ENCODE peak calls at places on chromosomes 12 and 14, in five cellular contexts. W, M, P, I and V are unnamed samples.

GRCh38 chr14:82366803-82367202 is 833.1 kb upstream of the SEL1L start:
- DNase-seq in W (no peak), M (no peak), P (no peak), I (no peak), V (no peak)

GRCh38 chr12:4401108-4401507 is 21.6 kb upstream of the FGF23 start:
- DNase-seq in W (no peak), M (no peak), P (no peak), I (no peak), V (no peak)

GRCh38 chr14:68905107-68905895 is 73.8 kb downstream of the ACTN1 start:
- DNase-seq in W (no peak), M (no peak), P (no peak), I (no peak), V (no peak)

GRCh38 chr14:29896354-29896768 is 31.3 kb downstream of the PRKD1 start:
- DNase-seq in W (no peak), M (peak; percentile 15), P (no peak), I (no peak), V (no peak)

GRCh38 chr12:93894391-93895095 is 217.4 kb downstream of the CRADD start:
- DNase-seq in W (no peak), M (no peak), P (no peak), I (no peak), V (peak; percentile 52)

GRCh38 chr12:106903241-106903950 is 52.3 kb upstream of the TMEM263 start:
- DNase-seq in W (peak; percentile 87), M (peak; percentile 33), P (peak; percentile 94), I (peak; percentile 27), V (peak; percentile 33)

GRCh38 chr14:62126885-62127478 is 364.8 kb downstream of the SNAPC1 start:
- DNase-seq in W (peak; percentile 31), M (peak; percentile 27), P (peak; percentile 12), I (no peak), V (peak; percentile 72)

GRCh38 chr12:66596189-66596588 is 82.7 kb downstream of the GRIP1 start:
- DNase-seq in W (no peak), M (no peak), P (no peak), I (no peak), V (peak; percentile 7)

GRCh38 chr12:65490193-65490592 is 211.7 kb downstream of the MSRB3 start:
- DNase-seq in W (no peak), M (no peak), P (no peak), I (no peak), V (no peak)

GRCh38 chr14:32985881-32986280 is 47.2 kb downstream of the NPAS3 start:
- DNase-seq in W (no peak), M (no peak), P (no peak), I (no peak), V (no peak)

GRCh38 chr14:63249112-63249511 is 44.9 kb downstream of the RHOJ start:
- DNase-seq in W (no peak), M (no peak), P (no peak), I (no peak), V (peak; percentile 48)

GRCh38 chr14:39988939-39989338 is 556.7 kb upstream of the FBXO33 start:
- DNase-seq in W (no peak), M (peak; percentile 64), P (no peak), I (no peak), V (no peak)

GRCh38 chr14:60051690-60052324 is 39.9 kb upstream of the PCNX4 start:
- DNase-seq in W (no peak), M (no peak), P (no peak), I (no peak), V (peak; percentile 0)

GRCh38 chr12:127785535-127785934 is 481.4 kb upstream of the TMEM132C start:
- DNase-seq in W (no peak), M (no peak), P (no peak), I (no peak), V (no peak)

GRCh38 chr12:32920506-32921085 is 24.0 kb upstream of the PKP2 start:
- DNase-seq in W (no peak), M (no peak), P (no peak), I (no peak), V (no peak)

GRCh38 chr12:117188961-117189724 is 1.1 kb downstream of the FBXO21 start:
- DNase-seq in W (no peak), M (no peak), P (no peak), I (no peak), V (peak; percentile 72)
- TF ChIP-seq MAFK in W (no peak), M (no peak), P (no peak), I (no peak), V (no peak)

GRCh38 chr12:45192041-45192695 is 23.7 kb upstream of the ANO6 start:
- DNase-seq in W (peak; percentile 62), M (peak; percentile 94), P (peak; percentile 65), I (no peak), V (peak; percentile 73)
- TF ChIP-seq MAFK in W (no peak), M (no peak), P (no peak), I (no peak), V (no peak)

GRCh38 chr12:101713930-101714329 is 16.5 kb downstream of the CHPT1 start:
- DNase-seq in W (no peak), M (no peak), P (no peak), I (no peak), V (no peak)

GRCh38 chr12:101715045-101715444 is 17.6 kb downstream of the CHPT1 start:
- DNase-seq in W (no peak), M (no peak), P (no peak), I (no peak), V (no peak)

GRCh38 chr12:101707131-101707782 is 9.8 kb downstream of the CHPT1 start:
- DNase-seq in W (no peak), M (no peak), P (peak; percentile 25), I (no peak), V (peak; percentile 55)

GRCh38 chr12:101710289-101710688 is 12.8 kb downstream of the CHPT1 start:
- DNase-seq in W (no peak), M (no peak), P (no peak), I (no peak), V (no peak)

DNA sequence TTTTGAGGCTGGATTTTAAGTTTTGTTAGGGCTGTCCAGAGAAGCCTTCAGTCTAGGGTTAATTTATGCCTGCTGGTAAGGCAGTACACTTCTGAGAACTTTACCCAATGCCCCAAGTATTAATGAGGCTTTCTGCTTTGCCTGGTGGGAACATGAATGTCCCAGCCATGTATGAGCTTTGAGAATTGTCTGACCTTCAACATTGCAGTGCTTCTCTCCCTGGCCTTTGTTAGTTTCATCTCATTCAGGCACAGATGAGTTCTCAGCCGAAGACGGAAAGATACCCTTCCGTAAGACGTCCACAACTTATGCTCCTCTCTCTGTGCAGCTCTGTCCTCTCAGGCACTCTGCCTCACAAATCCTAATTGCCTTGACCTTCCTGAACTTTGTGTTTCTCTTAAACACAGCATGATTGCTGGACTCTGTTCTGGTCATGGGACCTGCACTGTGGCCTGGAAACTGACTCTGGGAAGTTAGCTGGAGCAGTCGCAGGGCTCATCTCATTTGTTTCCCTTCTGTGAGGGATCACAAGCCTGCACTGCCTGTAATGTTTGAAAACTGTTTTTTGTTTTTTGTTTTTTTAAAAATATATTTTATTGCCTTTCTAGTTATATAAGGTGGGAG is 15.7 kb downstream of the CHPT1 start:
- DNase-seq in W (no peak), M (peak; percentile 85), P (no peak), I (no peak), V (no peak)
- TF ChIP-seq MAFK in W (no peak), M (no peak), P (no peak), I (no peak), V (no peak)

GRCh38 chr14:36655571-36655962 is 6.1 kb upstream of the PAX9 start:
- DNase-seq in W (no peak), M (no peak), P (no peak), I (no peak), V (no peak)

GRCh38 chr14:36655963-36656768 is 5.5 kb upstream of the PAX9 start:
- DNase-seq in W (peak; percentile 66), M (peak; percentile 52), P (peak; percentile 14), I (no peak), V (no peak)

GRCh38 chr14:36653412-36653811 is 8.2 kb upstream of the PAX9 start:
- DNase-seq in W (no peak), M (no peak), P (no peak), I (no peak), V (no peak)

GRCh38 chr14:36654185-36655053 is 7.2 kb upstream of the PAX9 start:
- DNase-seq in W (no peak), M (no peak), P (no peak), I (no peak), V (no peak)

GRCh38 chr14:36655054-36655381 is 6.6 kb upstream of the PAX9 start:
- DNase-seq in W (no peak), M (no peak), P (no peak), I (no peak), V (no peak)
- TF ChIP-seq MAFK in W (no peak), M (no peak), P (no peak), I (no peak), V (no peak)

GRCh38 chr12:7108928-7109920 is at the start of gene C1RL:
- DNase-seq in W (peak; percentile 73), M (peak; percentile 89), P (peak; percentile 69), I (peak; percentile 53), V (peak; percentile 77)
- TF ChIP-seq MAFK in W (no peak), M (no peak), P (no peak), I (no peak), V (no peak)

DNA sequence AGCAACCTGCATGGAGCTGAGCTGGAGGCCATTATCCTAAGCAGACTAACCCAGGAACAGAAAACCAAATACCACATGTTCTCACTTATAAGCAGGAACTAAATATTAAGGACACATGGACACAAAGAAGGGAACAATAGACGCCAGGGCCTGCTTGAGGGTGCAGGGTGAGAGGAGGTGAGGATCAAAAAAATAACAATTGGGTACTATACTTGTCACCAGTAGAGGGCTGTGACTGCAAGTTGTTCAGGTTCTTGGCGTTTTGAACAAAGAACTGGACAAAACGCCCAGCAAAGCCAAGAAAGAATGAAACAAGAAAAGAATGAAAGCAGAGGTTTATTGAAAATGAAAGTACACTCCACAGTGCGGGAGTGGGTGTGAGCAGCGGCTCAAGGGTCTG is 208.5 kb upstream of the NEDD1 start:
- DNase-seq in W (no peak), M (peak; percentile 6), P (no peak), I (no peak), V (no peak)
- TF ChIP-seq MAFK in W (no peak), M (no peak), P (no peak), I (no peak), V (no peak)

DNA sequence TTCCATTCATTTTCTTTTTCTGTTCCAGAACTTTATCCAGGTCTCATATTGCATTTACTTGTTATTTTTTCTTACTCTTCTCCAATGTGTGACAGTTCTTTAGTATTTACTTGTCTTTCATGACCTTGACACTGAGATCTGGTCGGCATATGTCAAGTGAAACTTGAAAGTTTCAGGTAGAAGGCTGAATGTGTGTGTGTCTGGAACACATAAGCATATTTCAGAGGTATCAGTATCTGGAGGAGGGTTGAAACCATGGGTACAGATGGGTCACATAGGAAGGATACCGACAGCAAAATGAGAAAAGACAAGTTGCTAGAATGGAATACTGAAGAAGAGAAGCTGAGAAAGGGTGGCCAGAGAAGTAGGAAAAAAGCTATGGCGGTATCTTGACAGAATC is 22.5 kb upstream of the PTGDR start:
- DNase-seq in W (no peak), M (no peak), P (no peak), I (no peak), V (no peak)
- TF ChIP-seq MAFK in W (no peak), M (no peak), P (no peak), I (no peak), V (no peak)

DNA sequence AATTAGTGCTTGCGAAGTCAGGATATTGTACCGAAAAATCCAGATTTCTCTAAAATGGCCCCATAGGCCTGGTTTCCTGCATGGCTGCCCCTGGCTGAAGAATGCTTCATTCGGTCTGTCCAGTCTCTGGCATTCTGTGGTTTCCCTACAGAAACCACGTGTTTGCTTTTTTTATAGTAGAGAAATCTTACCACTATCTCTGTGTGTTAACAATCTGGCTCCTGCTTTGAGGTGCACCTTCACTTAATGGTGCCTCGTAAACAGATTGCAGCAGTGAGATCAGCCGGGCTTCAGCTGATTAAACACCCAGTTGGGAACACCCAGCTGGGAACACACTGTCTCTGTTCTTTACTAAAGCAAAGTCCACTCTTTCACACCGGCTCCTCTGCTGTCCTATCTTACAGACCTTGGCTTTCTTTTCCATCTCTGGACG is 6.7 kb upstream of the DNAAF2 start:
- DNase-seq in W (no peak), M (peak; percentile 96), P (no peak), I (no peak), V (peak; percentile 48)
- TF ChIP-seq MAFK in W (no peak), M (no peak), P (no peak), I (no peak), V (no peak)